ENCODE peak calls at places on chromosomes 5 and 9, in four cellular contexts. H is WTC11, D is HepG2, I is K562. N is an unnamed sample.

GRCh38 chr5:159132429-159133040 is 32.8 kb upstream of the EBF1 start:
- DNase-seq in H (no peak), D (no peak), I (no peak), N (no peak)

GRCh38 chr9:8025532-8025931 is 226.0 kb upstream of the DMAC1 start:
- DNase-seq in H (no peak), D (no peak), I (no peak), N (no peak)

GRCh38 chr5:91098581-91098980 is 284.5 kb downstream of the ARRDC3 start:
- DNase-seq in H (no peak), D (no peak), I (no peak), N (no peak)

GRCh38 chr9:72131206-72131605 is 18.0 kb upstream of the GDA start:
- DNase-seq in H (no peak), D (no peak), I (no peak), N (no peak)

GRCh38 chr9:134571946-134572914 is 69.4 kb upstream of the COL5A1 start:
- DNase-seq in H (no peak), D (no peak), I (no peak), N (no peak)

GRCh38 chr5:93596676-93597441 is 13.8 kb downstream of the NR2F1 start:
- DNase-seq in H (peak), D (peak), I (peak), N (peak)

GRCh38 chr5:129724222-129724621 is 23.7 kb upstream of the MINAR2 start:
- DNase-seq in H (no peak), D (no peak), I (no peak), N (no peak)

GRCh38 chr5:146797683-146798082 is 80.9 kb downstream of the PPP2R2B start:
- DNase-seq in H (no peak), D (no peak), I (no peak), N (no peak)

DNA sequence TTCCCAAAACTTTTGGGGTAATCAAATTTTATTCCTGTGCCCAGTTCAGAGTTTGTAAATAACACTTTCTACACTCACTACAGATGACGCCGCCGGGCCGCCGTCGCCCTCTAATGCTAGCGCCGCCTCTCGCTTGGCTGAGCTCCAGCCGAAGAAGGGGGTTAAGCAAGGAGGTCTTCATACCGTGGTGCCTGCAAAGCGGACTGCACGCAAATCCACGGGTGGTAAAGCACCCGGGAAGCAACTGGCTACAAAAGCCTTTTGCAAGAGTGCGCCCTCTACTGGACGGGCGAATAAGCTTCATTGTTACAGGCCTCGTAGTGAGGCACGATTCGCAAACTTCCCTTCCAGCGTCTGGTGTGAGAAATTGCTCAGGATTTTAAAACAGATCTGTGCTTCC is 280.4 kb downstream of the MEF2C start:
- DNase-seq in H (peak), D (peak), I (peak), N (peak)
- TF ChIP-seq HMGXB4 in H (no peak), D (no peak), I (no peak), N (no peak)

DNA sequence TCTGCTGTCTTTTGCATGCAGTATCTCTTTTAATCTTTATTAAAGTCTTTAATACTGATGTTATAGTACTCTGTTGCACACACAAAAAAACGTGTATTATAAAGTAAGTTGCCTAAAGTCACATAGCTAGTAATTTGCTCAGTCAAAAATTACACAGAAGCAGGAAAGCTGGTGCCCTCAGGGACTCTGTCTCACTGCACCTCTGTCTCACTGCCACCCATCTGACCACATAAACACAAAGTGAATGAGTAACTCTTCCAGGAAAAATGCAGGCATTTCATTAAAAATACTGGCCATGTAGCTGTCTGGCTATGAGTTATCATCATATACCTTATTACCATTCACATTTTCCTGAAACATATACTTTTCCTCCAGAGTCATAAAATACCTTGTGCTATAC is 591.7 kb downstream of the CSNK1G3 start:
- DNase-seq in H (no peak), D (no peak), I (no peak), N (no peak)
- TF ChIP-seq ESRRA in H (no peak), D (no peak), I (no peak), N (no peak)

GRCh38 chr5:1401681-1402096 is 43.6 kb downstream of the SLC6A3 start:
- DNase-seq in H (no peak), D (no peak), I (no peak), N (no peak)

GRCh38 chr5:1402611-1403255 is 42.5 kb downstream of the SLC6A3 start:
- DNase-seq in H (no peak), D (no peak), I (no peak), N (no peak)

GRCh38 chr5:1399737-1400136 is 45.5 kb downstream of the SLC6A3 start:
- DNase-seq in H (no peak), D (no peak), I (no peak), N (no peak)

GRCh38 chr5:1400211-1400855 is 44.9 kb downstream of the SLC6A3 start:
- DNase-seq in H (no peak), D (no peak), I (no peak), N (no peak)

DNA sequence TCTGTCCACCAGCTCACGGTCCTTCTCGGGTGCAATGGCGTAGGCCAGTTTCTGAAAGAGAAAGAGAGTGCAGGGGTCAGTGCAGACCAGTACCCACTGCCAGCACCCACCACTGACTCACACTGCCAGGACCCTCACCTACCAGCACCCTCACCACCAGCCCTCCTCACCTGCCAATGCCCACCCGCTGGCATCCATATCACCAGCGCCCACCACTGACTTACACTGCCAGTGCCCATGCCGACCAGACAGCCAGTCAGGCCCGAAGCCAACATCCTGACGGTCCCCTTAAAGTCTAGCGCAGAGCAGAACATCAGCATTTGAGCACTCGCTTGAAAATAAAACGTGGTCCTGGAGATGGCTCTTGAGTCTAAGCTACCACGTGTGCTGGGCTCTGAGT is 44.3 kb downstream of the SLC6A3 start:
- DNase-seq in H (no peak), D (no peak), I (no peak), N (no peak)
- TF ChIP-seq HMGXB4 in H (no peak), D (no peak), I (no peak), N (no peak)

GRCh38 chr9:69497816-69498215 is 172.8 kb downstream of the ENTREP1 start:
- DNase-seq in H (no peak), D (no peak), I (no peak), N (no peak)

GRCh38 chr9:69498430-69498829 is 173.4 kb downstream of the ENTREP1 start:
- DNase-seq in H (no peak), D (no peak), I (no peak), N (no peak)

GRCh38 chr9:69499401-69499800 is 172.8 kb downstream of the APBA1 start:
- DNase-seq in H (no peak), D (no peak), I (no peak), N (no peak)

GRCh38 chr9:69500925-69501324 is 171.2 kb downstream of the APBA1 start:
- DNase-seq in H (no peak), D (no peak), I (no peak), N (no peak)

GRCh38 chr9:69499959-69500358 is 172.2 kb downstream of the APBA1 start:
- DNase-seq in H (peak), D (no peak), I (no peak), N (no peak)
- TF ChIP-seq ESRRA in H (no peak), D (no peak), I (no peak), N (no peak)

DNA sequence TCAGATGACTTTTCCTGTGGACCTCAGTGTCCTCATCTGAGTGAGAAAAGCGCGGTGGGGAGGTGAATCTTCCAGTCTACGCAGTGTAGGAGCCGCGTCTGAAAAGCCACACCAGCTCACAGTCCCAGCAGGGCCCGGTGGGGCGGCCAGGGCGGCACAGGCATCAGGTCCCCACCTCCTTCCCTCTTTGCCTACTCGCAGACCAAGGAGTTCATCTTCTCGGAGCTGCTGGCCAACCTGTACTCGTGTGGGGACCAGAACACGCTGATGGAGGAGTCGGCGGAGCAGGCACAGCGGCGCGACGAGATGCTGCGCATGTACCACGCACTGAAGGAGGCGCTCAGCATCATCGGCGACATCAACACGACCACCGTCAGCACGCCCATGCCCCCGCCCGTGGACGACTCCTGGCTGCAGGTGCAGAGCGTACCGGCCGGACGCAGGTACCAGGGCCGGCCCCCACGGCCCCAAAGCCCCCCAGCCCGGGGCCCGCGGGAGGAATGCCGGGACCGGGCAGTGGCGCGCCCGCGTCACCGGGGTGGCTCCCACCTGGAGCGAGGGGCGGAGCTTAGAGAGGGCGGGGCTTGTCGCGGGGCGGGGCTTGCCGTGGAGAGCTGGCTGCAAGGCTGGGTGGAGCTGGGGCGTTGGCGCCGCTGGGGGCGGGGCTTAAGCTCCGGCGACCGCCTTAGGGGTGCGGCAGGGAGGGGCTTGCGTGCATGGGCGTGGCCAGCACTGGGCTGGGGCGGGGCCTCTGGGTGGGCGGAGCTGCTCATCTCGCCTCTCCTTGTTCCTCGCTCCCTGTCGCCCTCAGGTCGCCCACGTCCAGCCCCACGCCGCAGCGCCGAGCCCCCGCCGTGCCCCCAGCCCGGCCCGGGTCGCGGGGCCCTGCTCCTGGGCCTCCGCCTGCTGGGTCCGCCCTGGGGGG is 25.6 kb downstream of the GOLGA2 start:
- DNase-seq in H (peak), D (no peak), I (peak), N (peak)
- TF ChIP-seq HMGXB4 in H (no peak), D (no peak), I (no peak), N (no peak)

GRCh38 chr5:124337996-124338395 is 408.4 kb downstream of the ZNF608 start:
- DNase-seq in H (no peak), D (no peak), I (no peak), N (no peak)
- TF ChIP-seq ESRRA in H (no peak), D (no peak), I (no peak), N (no peak)

GRCh38 chr5:86971034-86971511 is 296.6 kb upstream of the RASA1 start:
- DNase-seq in H (no peak), D (peak), I (no peak), N (no peak)
- TF ChIP-seq HMGXB4 in H (no peak), D (no peak), I (no peak), N (no peak)

DNA sequence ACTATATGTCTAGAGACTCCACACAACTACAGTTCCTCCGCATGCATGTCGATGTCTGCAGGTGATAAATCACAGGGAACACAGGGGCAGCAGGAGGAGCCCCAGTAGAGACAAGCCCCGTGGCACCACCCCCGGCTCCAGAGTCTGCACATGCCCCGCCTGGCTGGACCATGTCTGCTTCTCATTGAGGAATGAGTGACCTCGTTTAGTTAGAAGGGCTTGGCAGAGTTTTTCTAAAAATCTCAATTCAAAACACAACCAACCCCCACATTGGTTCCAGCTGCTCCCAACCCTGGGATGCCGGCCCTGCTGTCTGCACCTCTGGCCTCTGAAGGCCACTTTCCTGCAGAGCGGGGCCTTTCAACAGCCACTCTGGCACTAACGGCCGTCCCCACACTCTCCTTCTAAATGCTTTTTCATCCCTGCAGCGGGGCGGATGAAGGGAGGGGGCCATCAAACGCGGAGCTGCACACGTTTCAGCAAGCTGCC is 106.4 kb downstream of the ROR2 start:
- DNase-seq in H (no peak), D (no peak), I (no peak), N (no peak)
- TF ChIP-seq ESRRA in H (no peak), D (no peak), I (no peak), N (no peak)

GRCh38 chr9:110156902-110157301 is 51.1 kb downstream of the C9orf152 start:
- DNase-seq in H (no peak), D (no peak), I (no peak), N (no peak)
- TF ChIP-seq HMGXB4 in H (no peak), D (no peak), I (no peak), N (no peak)

N was measured in A549.